ENCODE peak calls at places on chromosomes 5 and 9, in eight cellular contexts. C, N, S, F, D, J, V and U are unnamed samples.

GRCh38 chr9:110753734-110754231 is 85.2 kb downstream of the MUSK start:
- DNase-seq in C (no peak), N (no peak), S (no peak), F (peak), D (no peak), J (no peak), V (peak), U (peak)

GRCh38 chr5:177537389-177538361 is 16.7 kb downstream of the FAM193B start:
- DNase-seq in C (peak), N (peak), S (no peak), F (peak), D (peak), J (no peak), V (peak), U (peak)

GRCh38 chr9:123131258-123131657 is 97.8 kb downstream of the GPR21 start:
- DNase-seq in C (no peak), N (peak), S (no peak), F (peak), D (peak), J (peak), V (peak), U (peak)

GRCh38 chr5:58847041-58847440 is 264.2 kb downstream of the RAB3C start:
- DNase-seq in C (no peak), N (no peak), S (no peak), F (no peak), D (no peak), J (no peak), V (no peak), U (no peak)

GRCh38 chr9:4579011-4579410 is 83.1 kb upstream of the PLPP6 start:
- DNase-seq in C (no peak), N (no peak), S (no peak), F (no peak), D (no peak), J (no peak), V (peak), U (peak)

GRCh38 chr5:132025403-132025971 is 14.0 kb upstream of the ACSL6 start:
- DNase-seq in C (no peak), N (no peak), S (no peak), F (no peak), D (no peak), J (no peak), V (no peak), U (no peak)

GRCh38 chr5:168651654-168652053 is 72.5 kb upstream of the PANK3 start:
- DNase-seq in C (peak), N (peak), S (no peak), F (peak), D (no peak), J (peak), V (peak), U (peak)

GRCh38 chr5:148740966-148741742 is 85.3 kb upstream of the ADRB2 start:
- DNase-seq in C (peak), N (peak), S (peak), F (peak), D (peak), J (peak), V (peak), U (peak)

GRCh38 chr9:35656841-35657326 is 935 bp downstream of the RMRP start:
- DNase-seq in C (no peak), N (no peak), S (no peak), F (no peak), D (no peak), J (no peak), V (no peak), U (no peak)

GRCh38 chr5:119360905-119361605 is 5.2 kb downstream of the TNFAIP8 start:
- DNase-seq in C (peak), N (no peak), S (no peak), F (peak), D (no peak), J (no peak), V (peak), U (peak)

GRCh38 chr9:113244556-113244955 is 23.2 kb downstream of the SLC31A1 start:
- DNase-seq in C (no peak), N (no peak), S (no peak), F (no peak), D (no peak), J (no peak), V (no peak), U (no peak)

GRCh38 chr5:17180957-17181723 is 36.3 kb upstream of the BASP1 start:
- DNase-seq in C (peak), N (peak), S (no peak), F (peak), D (no peak), J (peak), V (peak), U (peak)

GRCh38 chr9:100222674-100223073 is 123.6 kb downstream of the INVS start:
- DNase-seq in C (peak), N (no peak), S (peak), F (peak), D (peak), J (no peak), V (peak), U (peak)

GRCh38 chr5:157292599-157292998 is 26.7 kb downstream of the CYFIP2 start:
- DNase-seq in C (no peak), N (no peak), S (no peak), F (no peak), D (no peak), J (no peak), V (peak), U (peak)

GRCh38 chr5:82111191-82111590 is 139.4 kb downstream of the ATG10 start:
- DNase-seq in C (no peak), N (no peak), S (peak), F (peak), D (no peak), J (no peak), V (no peak), U (peak)

GRCh38 chr5:123089572-123089970 is 530 bp downstream of the PRDM6 start:
- DNase-seq in C (no peak), N (no peak), S (no peak), F (peak), D (peak), J (no peak), V (peak), U (peak)

GRCh38 chr5:821504-821903 is 29.3 kb downstream of the ZDHHC11 start:
- DNase-seq in C (no peak), N (no peak), S (no peak), F (no peak), D (no peak), J (no peak), V (no peak), U (no peak)

GRCh38 chr5:176915906-176916305 is 16.8 kb upstream of the HK3 start:
- DNase-seq in C (no peak), N (no peak), S (no peak), F (peak), D (no peak), J (no peak), V (no peak), U (no peak)

GRCh38 chr9:73515216-73515615 is 363.6 kb downstream of the ANXA1 start:
- DNase-seq in C (peak), N (no peak), S (no peak), F (peak), D (no peak), J (no peak), V (peak), U (no peak)

GRCh38 chr5:78691073-78691960 is 42.7 kb upstream of the LHFPL2 start:
- DNase-seq in C (no peak), N (no peak), S (no peak), F (no peak), D (peak), J (no peak), V (no peak), U (no peak)

GRCh38 chr5:167763772-167764171 is 527.7 kb upstream of the WWC1 start:
- DNase-seq in C (peak), N (peak), S (no peak), F (peak), D (no peak), J (no peak), V (peak), U (peak)

GRCh38 chr9:128470560-128470959 is 14.8 kb downstream of the ODF2 start:
- DNase-seq in C (peak), N (no peak), S (no peak), F (peak), D (no peak), J (no peak), V (peak), U (peak)

GRCh38 chr5:181217805-181218065 is 5.3 kb upstream of the TRIM41 start:
- DNase-seq in C (no peak), N (no peak), S (no peak), F (no peak), D (no peak), J (no peak), V (no peak), U (no peak)

GRCh38 chr5:167778228-167778627 is 513.2 kb upstream of the WWC1 start:
- DNase-seq in C (no peak), N (no peak), S (no peak), F (no peak), D (no peak), J (no peak), V (no peak), U (no peak)

GRCh38 chr9:673966-674526 is 167.5 kb upstream of the DMRT1 start:
- DNase-seq in C (no peak), N (no peak), S (no peak), F (no peak), D (peak), J (no peak), V (no peak), U (no peak)

GRCh38 chr5:72109625-72110024 is 2.4 kb downstream of the MAP1B start:
- DNase-seq in C (no peak), N (no peak), S (no peak), F (peak), D (peak), J (no peak), V (peak), U (peak)

GRCh38 chr5:82274343-82275266 is 3.5 kb downstream of the RPS23 start:
- DNase-seq in C (no peak), N (no peak), S (peak), F (no peak), D (peak), J (no peak), V (peak), U (peak)

GRCh38 chr5:157290981-157291711 is 25.2 kb downstream of the CYFIP2 start:
- DNase-seq in C (no peak), N (no peak), S (peak), F (peak), D (no peak), J (no peak), V (no peak), U (peak)

GRCh38 chr5:150111121-150111520 is 24.8 kb upstream of the CSF1R start:
- DNase-seq in C (no peak), N (no peak), S (no peak), F (no peak), D (no peak), J (no peak), V (no peak), U (no peak)

GRCh38 chr9:123355761-123356520 is at the start of gene CRB2:
- DNase-seq in C (no peak), N (no peak), S (no peak), F (no peak), D (peak), J (no peak), V (no peak), U (no peak)

GRCh38 chr5:107455111-107455544 is 215.6 kb downstream of the EFNA5 start:
- DNase-seq in C (peak), N (no peak), S (no peak), F (peak), D (no peak), J (no peak), V (peak), U (no peak)

GRCh38 chr9:75239176-75239575 is 150.9 kb downstream of the OSTF1 start:
- DNase-seq in C (peak), N (peak), S (no peak), F (peak), D (peak), J (peak), V (peak), U (peak)

GRCh38 chr5:32076699-32077695 is 97.1 kb downstream of the GOLPH3 start:
- DNase-seq in C (peak), N (no peak), S (peak), F (peak), D (peak), J (peak), V (peak), U (peak)

GRCh38 chr9:89312154-89312616 is 1.2 kb downstream of the CKS2 start:
- DNase-seq in C (peak), N (no peak), S (peak), F (no peak), D (peak), J (no peak), V (peak), U (peak)

GRCh38 chr9:13896922-13897835 is 416.8 kb downstream of the NFIB start:
- DNase-seq in C (no peak), N (no peak), S (no peak), F (peak), D (peak), J (no peak), V (no peak), U (peak)

GRCh38 chr5:36156619-36157018 is 4.7 kb downstream of the SKP2 start:
- DNase-seq in C (no peak), N (peak), S (no peak), F (peak), D (no peak), J (peak), V (peak), U (peak)

GRCh38 chr9:79977510-79978197 is 405.9 kb downstream of the TLE4 start:
- DNase-seq in C (no peak), N (no peak), S (no peak), F (peak), D (no peak), J (no peak), V (peak), U (no peak)

DNA sequence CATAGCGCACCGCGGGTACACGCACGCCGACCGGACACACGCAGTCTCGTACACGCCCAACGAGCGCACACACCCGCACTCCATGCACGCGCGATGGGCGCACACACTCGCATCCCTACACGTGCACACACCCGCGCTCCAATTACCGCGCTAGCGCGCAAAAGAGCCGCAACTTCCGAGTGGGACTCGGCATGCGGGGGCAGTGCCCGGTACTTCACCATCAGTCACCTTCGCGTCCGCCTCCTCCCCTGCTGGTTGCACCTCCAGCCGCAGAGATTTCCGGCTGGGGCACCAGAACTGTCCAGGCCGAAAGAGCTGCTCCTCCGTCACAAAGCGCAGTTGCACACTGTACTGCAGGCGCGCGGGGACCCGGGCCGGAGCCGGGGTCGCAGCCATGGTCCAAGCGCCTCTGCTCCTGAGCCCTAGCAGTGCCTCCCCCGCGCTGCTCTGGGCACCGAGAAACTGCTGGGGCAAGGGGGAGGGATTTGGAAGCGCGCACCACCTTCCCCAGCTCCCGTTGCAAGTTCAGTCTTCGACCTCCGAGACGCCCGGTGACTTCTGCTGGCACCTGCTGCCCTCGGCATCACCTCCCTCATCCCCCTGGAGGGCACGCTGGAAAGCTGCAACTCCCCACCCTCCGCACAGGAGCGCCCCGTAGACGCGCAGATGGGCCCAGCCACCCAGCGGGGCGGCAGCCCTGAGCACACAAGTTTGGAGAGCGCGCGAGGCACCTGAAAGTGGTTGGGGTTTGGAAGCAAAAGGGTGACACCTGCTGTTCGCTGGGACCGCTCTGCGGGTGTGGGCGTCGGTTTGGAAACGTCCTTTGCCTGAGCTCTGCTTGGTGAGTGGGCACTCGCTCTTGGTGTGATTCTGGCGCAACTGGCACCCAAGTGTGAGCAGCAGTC is 337.4 kb upstream of the PUM3 start:
- DNase-seq in C (peak), N (no peak), S (peak), F (peak), D (peak), J (no peak), V (peak), U (no peak)
- TF ChIP-seq CTCF in C (peak), N (peak), S (peak), F (peak), D (peak), J (peak), V (no peak), U (no peak)

GRCh38 chr9:136090768-136091581 is 4.1 kb downstream of the NACC2 start:
- DNase-seq in C (no peak), N (no peak), S (no peak), F (peak), D (no peak), J (no peak), V (no peak), U (peak)
- H3K4me3 ChIP-seq in C (no peak), N (no peak), S (no peak), F (no peak), D (no peak), J (no peak), V (no peak), U (no peak)

DNA sequence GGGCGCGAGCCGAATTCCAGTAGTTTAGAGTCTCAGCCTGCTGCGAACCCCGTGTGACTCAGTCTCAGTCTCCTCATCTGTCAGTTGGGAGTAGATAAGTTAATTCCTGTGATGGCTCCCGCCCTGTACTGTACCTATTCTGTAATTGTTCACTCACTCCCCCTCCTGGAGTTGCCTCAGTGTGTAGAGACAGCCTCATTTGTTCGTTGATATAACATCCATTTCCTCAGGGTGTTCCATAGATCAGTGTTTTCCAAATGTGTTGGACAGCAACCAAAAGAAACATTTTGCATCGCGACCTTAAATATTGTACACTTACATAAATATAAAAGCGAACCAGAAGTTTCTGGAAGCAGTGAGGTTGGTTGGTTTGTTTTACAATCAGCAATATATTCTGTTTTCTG is 680 bp downstream of the NFX1 start:
- DNase-seq in C (no peak), N (peak), S (no peak), F (peak), D (no peak), J (peak), V (no peak), U (no peak)
- TF ChIP-seq CTCF in C (peak), N (no peak), S (no peak), F (peak), D (no peak), J (no peak), V (no peak), U (no peak)

GRCh38 chr5:139689631-139690384 is 41.7 kb downstream of the CXXC5 start:
- DNase-seq in C (peak), N (no peak), S (peak), F (no peak), D (peak), J (no peak), V (peak), U (peak)

GRCh38 chr5:139692148-139692547 is 44.0 kb downstream of the CXXC5 start:
- DNase-seq in C (no peak), N (no peak), S (no peak), F (no peak), D (no peak), J (no peak), V (no peak), U (no peak)

GRCh38 chr5:139691275-139691629 is 43.1 kb downstream of the CXXC5 start:
- DNase-seq in C (no peak), N (no peak), S (no peak), F (no peak), D (no peak), J (no peak), V (no peak), U (no peak)

GRCh38 chr5:139688712-139689413 is 40.7 kb downstream of the CXXC5 start:
- DNase-seq in C (no peak), N (no peak), S (no peak), F (no peak), D (peak), J (no peak), V (peak), U (no peak)

DNA sequence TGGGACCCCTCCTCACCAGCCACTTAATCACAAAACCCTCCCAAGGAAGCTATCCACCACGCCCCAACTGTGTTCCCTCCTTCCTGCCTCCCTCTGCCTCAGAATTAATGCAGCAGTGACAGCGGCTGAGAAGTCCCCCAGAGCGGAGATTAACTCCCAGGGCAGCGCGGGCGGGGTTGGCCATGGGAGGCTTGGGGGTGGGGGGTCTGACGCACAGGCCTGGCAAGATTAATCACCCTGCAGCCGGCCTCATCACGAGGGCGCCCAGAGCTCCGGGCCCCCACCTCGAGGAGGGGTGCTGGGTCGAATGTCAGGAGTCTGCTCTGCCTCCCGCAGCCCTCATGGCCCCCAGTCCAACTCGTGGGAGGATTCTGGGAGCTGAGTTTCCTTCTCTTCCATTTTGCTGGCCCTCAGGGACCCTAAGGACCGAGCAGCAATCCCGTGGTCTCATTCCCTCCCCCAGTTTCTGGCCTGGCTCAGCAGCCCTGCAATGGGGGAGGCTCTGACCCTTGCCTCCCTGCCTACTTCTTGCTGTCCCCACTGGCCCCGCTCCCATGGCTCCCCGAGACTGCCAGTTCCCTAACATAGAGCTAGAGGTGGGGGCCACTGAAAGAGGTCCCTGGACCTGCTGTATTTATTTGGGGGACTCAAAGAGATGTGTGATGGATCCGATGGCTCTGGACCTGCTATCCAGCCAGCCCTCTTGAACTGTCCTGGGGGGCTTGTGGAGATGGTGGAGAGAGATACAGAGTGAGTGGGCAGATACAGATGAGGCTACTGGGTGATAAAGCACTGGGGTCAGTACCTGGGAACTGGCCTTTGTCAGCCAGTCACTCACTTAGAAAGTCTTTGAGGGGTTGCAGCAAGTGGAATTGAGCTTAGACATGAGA is 42.5 kb downstream of the CXXC5 start:
- DNase-seq in C (no peak), N (no peak), S (no peak), F (peak), D (peak), J (no peak), V (peak), U (peak)
- H3K4me3 ChIP-seq in C (no peak), N (no peak), S (no peak), F (no peak), D (peak), J (no peak), V (no peak), U (no peak)

DNA sequence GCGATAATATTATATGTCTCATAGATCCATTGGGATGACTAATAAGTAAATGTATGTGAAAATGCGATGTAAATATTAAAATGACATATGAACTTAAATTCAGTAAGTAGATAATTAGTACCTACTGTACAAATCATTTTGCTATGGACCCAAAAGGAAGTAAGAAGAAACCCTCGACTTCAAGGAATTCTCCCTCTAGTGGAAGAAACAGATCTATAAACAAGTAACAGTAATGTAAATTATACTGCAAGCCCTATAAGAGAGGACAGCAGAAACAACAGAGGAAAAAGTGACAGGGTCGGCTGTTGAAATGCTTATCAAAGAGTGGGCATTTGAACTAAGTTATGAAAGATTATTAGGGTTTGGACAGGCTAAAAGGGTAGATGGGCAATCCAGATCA is 320.3 kb downstream of the DMAC1 start:
- DNase-seq in C (peak), N (no peak), S (no peak), F (no peak), D (peak), J (no peak), V (no peak), U (no peak)
- TF ChIP-seq CTCF in C (no peak), N (no peak), S (no peak), F (peak), D (no peak), J (no peak), V (no peak), U (no peak)

GRCh38 chr5:163437011-163437308 is 435 bp upstream of the CCNG1 start:
- DNase-seq in C (no peak), N (no peak), S (no peak), F (no peak), D (no peak), J (no peak), V (no peak), U (no peak)
- H3K4me3 ChIP-seq in C (peak), N (peak), S (peak), F (peak), D (peak), J (peak), V (peak), U (peak)